ENCODE peak calls at places on chromosomes 1 and 21, in nine cellular contexts. Z is BE2C, I is Panc1, D is neural progenitor cell, H is brain microvascular endothelial cell, Q is sigmoid colon, B is lung, N is DND-41, M is keratinocyte. O is an unnamed sample. For H3K36me3, the result is how much of the 10 kb centered on the place peaks cover.

GRCh38 chr1:226549937-226550670 is 1.5 kb downstream of the STUM start:
- DNase-seq in Z (no peak), I (no peak), D (peak), H (no peak), Q (peak), B (no peak), N (no peak), M (peak), O (no peak)

GRCh38 chr1:222926566-222926965 is 111.7 kb downstream of the DISP1 start:
- DNase-seq in Z (no peak), I (no peak), D (no peak), H (no peak), Q (no peak), B (no peak), N (no peak), M (no peak), O (no peak)

GRCh38 chr21:39144191-39144590 is 39.1 kb downstream of the PSMG1 start:
- DNase-seq in Z (peak), I (no peak), D (no peak), H (no peak), Q (no peak), B (no peak), N (no peak), M (no peak), O (no peak)

GRCh38 chr1:214107322-214108096 is 119.7 kb downstream of the PROX1 start:
- DNase-seq in Z (no peak), I (no peak), D (no peak), H (no peak), Q (no peak), B (no peak), N (no peak), M (no peak), O (no peak)

GRCh38 chr1:2346691-2347408 is 44.5 kb downstream of the MORN1 start:
- DNase-seq in Z (peak), I (no peak), D (no peak), H (no peak), Q (no peak), B (no peak), N (no peak), M (no peak), O (no peak)

GRCh38 chr1:218869276-218869675 is 304.4 kb upstream of the LYPLAL1 start:
- DNase-seq in Z (no peak), I (no peak), D (no peak), H (no peak), Q (no peak), B (no peak), N (no peak), M (no peak), O (no peak)

GRCh38 chr1:157948547-157949152 is 44.8 kb upstream of the KIRREL1 start:
- DNase-seq in Z (no peak), I (no peak), D (peak), H (no peak), Q (no peak), B (no peak), N (peak), M (no peak), O (no peak)

GRCh38 chr1:11515403-11516300 is 36.7 kb downstream of the DISP3 start:
- DNase-seq in Z (no peak), I (no peak), D (no peak), H (no peak), Q (peak), B (no peak), N (no peak), M (no peak), O (no peak)

GRCh38 chr1:32470991-32471694 is 6.3 kb downstream of the ZBTB8B start:
- DNase-seq in Z (peak), I (no peak), D (peak), H (no peak), Q (no peak), B (no peak), N (no peak), M (no peak), O (no peak)

GRCh38 chr1:67190942-67191341 is 24.7 kb downstream of the IL23R start:
- DNase-seq in Z (no peak), I (no peak), D (no peak), H (no peak), Q (no peak), B (no peak), N (no peak), M (no peak), O (no peak)

GRCh38 chr1:107135466-107135865 is 5.4 kb upstream of the NTNG1 start:
- DNase-seq in Z (no peak), I (no peak), D (peak), H (peak), Q (no peak), B (no peak), N (peak), M (no peak), O (no peak)

GRCh38 chr1:183569801-183570200 is 20.5 kb downstream of the NCF2 start:
- DNase-seq in Z (no peak), I (no peak), D (no peak), H (no peak), Q (no peak), B (no peak), N (no peak), M (no peak), O (no peak)

GRCh38 chr1:223628233-223628632 is 37.3 kb downstream of the CAPN8 start:
- DNase-seq in Z (peak), I (no peak), D (peak), H (no peak), Q (no peak), B (peak), N (peak), M (no peak), O (no peak)

GRCh38 chr1:222631611-222632208 is 13.8 kb downstream of the MIA3 start:
- DNase-seq in Z (no peak), I (no peak), D (no peak), H (peak), Q (no peak), B (no peak), N (no peak), M (no peak), O (no peak)

GRCh38 chr21:26140185-26140584 is 30.4 kb downstream of the APP start:
- DNase-seq in Z (no peak), I (peak), D (no peak), H (peak), Q (peak), B (no peak), N (no peak), M (no peak), O (peak)

GRCh38 chr1:26171084-26172072 is at the start of gene ZNF593OS:
- DNase-seq in Z (no peak), I (no peak), D (peak), H (no peak), Q (no peak), B (no peak), N (no peak), M (no peak), O (no peak)

GRCh38 chr1:108643492-108644333 is 17.2 kb downstream of the HENMT1 start:
- DNase-seq in Z (peak), I (no peak), D (peak), H (peak), Q (no peak), B (peak), N (peak), M (peak), O (peak)

GRCh38 chr1:161726631-161727342 is 5.4 kb downstream of the FCRLB start:
- DNase-seq in Z (peak), I (no peak), D (peak), H (peak), Q (peak), B (peak), N (peak), M (no peak), O (no peak)

GRCh38 chr1:119220980-119221379 is 80.5 kb upstream of the WARS2 start:
- DNase-seq in Z (no peak), I (no peak), D (no peak), H (peak), Q (no peak), B (no peak), N (no peak), M (no peak), O (no peak)

GRCh38 chr1:110948038-110948810 is 15.5 kb downstream of the LRIF1 start:
- DNase-seq in Z (no peak), I (peak), D (no peak), H (peak), Q (no peak), B (no peak), N (no peak), M (no peak), O (no peak)

GRCh38 chr1:64293820-64294219 is 90.4 kb downstream of the UBE2U start:
- DNase-seq in Z (no peak), I (no peak), D (no peak), H (no peak), Q (no peak), B (no peak), N (no peak), M (no peak), O (no peak)

GRCh38 chr1:243898278-243898677 is 48.2 kb upstream of the AKT3 start:
- DNase-seq in Z (no peak), I (no peak), D (no peak), H (no peak), Q (no peak), B (no peak), N (no peak), M (no peak), O (no peak)

GRCh38 chr1:39625462-39626273 is 13.8 kb downstream of the HEYL start:
- DNase-seq in Z (peak), I (no peak), D (no peak), H (peak), Q (peak), B (peak), N (no peak), M (no peak), O (no peak)

GRCh38 chr1:155080250-155081228 is 1.9 kb downstream of the EFNA3 start:
- DNase-seq in Z (peak), I (no peak), D (peak), H (no peak), Q (peak), B (no peak), N (peak), M (no peak), O (no peak)

GRCh38 chr1:186438567-186438966 is 22.3 kb downstream of the PDC start:
- DNase-seq in Z (no peak), I (no peak), D (no peak), H (no peak), Q (no peak), B (no peak), N (no peak), M (no peak), O (no peak)

GRCh38 chr1:37434292-37434907 is 40.0 kb upstream of the ZC3H12A start:
- DNase-seq in Z (peak), I (peak), D (peak), H (peak), Q (peak), B (peak), N (peak), M (no peak), O (no peak)

GRCh38 chr21:46122241-46122671 is 24.3 kb downstream of the COL6A2 start:
- DNase-seq in Z (no peak), I (no peak), D (no peak), H (peak), Q (peak), B (no peak), N (no peak), M (no peak), O (no peak)

GRCh38 chr1:203342192-203342940 is 8.6 kb downstream of the FMOD start:
- DNase-seq in Z (peak), I (no peak), D (peak), H (peak), Q (peak), B (peak), N (peak), M (no peak), O (no peak)

GRCh38 chr1:203453616-203454015 is 22.0 kb upstream of the PRELP start:
- DNase-seq in Z (no peak), I (no peak), D (no peak), H (no peak), Q (no peak), B (no peak), N (no peak), M (no peak), O (no peak)

GRCh38 chr1:53470584-53470983 is 11.4 kb downstream of the DMRTB1 start:
- DNase-seq in Z (no peak), I (no peak), D (peak), H (no peak), Q (no peak), B (no peak), N (no peak), M (no peak), O (no peak)
- H3K4me3 ChIP-seq in Z (no peak), I (no peak), D (no peak), H (peak), Q (no peak), B (no peak), N (no peak), M (no peak), O (no peak)

GRCh38 chr1:235226933-235227332 is 65.9 kb upstream of the RBM34 start:
- DNase-seq in Z (no peak), I (no peak), D (no peak), H (no peak), Q (no peak), B (no peak), N (no peak), M (no peak), O (no peak)

GRCh38 chr1:235227414-235227813 is 66.4 kb upstream of the RBM34 start:
- DNase-seq in Z (no peak), I (no peak), D (no peak), H (no peak), Q (no peak), B (no peak), N (no peak), M (no peak), O (no peak)

GRCh38 chr1:235225299-235225698 is 64.2 kb upstream of the RBM34 start:
- DNase-seq in Z (no peak), I (no peak), D (no peak), H (no peak), Q (no peak), B (no peak), N (no peak), M (no peak), O (no peak)

GRCh38 chr1:235221653-235222052 is 60.6 kb upstream of the RBM34 start:
- DNase-seq in Z (no peak), I (no peak), D (no peak), H (no peak), Q (no peak), B (no peak), N (no peak), M (no peak), O (no peak)
- H3K36me3 ChIP-seq in Z (under half), I (under half), D (under half), H (under half), Q (under half), B (under half), N (half or more), M (under half), O (under half)

GRCh38 chr1:41494351-41495170 is 10.1 kb upstream of the EDN2 start:
- DNase-seq in Z (no peak), I (no peak), D (no peak), H (no peak), Q (no peak), B (no peak), N (no peak), M (no peak), O (no peak)

GRCh38 chr1:41497631-41498030 is 13.1 kb upstream of the EDN2 start:
- DNase-seq in Z (no peak), I (no peak), D (no peak), H (no peak), Q (no peak), B (no peak), N (no peak), M (no peak), O (no peak)

GRCh38 chr1:41495171-41495948 is 10.9 kb upstream of the EDN2 start:
- DNase-seq in Z (no peak), I (no peak), D (peak), H (no peak), Q (no peak), B (no peak), N (no peak), M (no peak), O (no peak)

GRCh38 chr1:41497056-41497440 is 12.6 kb upstream of the EDN2 start:
- DNase-seq in Z (no peak), I (no peak), D (no peak), H (no peak), Q (no peak), B (no peak), N (no peak), M (no peak), O (no peak)

DNA sequence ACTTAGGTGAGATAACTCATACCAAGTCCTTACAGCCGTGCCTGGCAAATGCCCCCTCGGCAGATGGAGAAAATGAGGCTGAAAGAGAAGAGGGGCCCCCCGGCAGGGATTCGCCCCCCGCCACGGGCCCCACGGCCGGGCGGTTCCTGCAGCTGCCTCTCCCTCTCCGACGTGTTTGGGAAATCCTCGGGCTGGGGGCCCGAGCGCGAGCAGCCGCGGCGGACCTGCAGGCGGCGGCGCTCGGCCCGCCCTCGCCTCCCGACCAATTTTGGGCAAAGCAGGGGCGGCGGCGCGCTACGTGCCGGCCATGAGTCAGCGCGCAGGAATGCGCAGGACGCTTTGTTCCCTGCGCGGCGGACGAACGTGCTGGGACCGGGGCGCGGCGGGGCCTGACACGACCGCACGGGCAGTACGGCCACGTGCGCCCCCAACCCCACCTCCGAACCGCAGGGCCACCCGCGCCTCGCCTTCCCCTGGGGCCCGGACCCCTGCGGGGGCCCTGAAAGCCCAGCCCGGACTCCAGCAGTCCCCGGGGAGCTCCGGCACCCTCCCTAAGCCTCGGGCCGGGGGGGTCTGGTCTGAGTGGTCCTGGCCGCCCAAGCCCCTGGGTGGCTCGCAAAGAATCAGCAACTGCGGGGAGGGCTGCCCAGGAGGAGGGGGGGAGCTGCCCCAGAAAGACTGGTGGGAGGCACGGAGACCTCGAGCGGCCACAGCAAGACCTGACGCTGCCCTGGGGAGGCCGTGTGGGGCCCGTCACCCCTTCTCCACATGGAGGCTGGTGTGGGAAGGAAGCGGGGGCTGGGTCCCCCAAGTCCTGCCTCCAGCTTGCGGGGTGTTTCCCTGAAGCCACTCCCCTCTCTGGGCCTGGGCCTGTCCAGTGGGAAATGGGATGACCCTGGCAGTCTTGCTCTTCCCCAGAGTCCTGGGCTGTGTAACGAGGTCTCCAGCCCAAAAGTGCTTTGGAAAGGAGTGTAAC is 11.9 kb upstream of the EDN2 start:
- DNase-seq in Z (peak), I (no peak), D (peak), H (no peak), Q (peak), B (peak), N (no peak), M (no peak), O (no peak)
- TF ChIP-seq CTCF in Z (no peak), I (no peak), D (no peak), H (no peak), Q (peak), B (no peak), N (no peak), M (no peak), O (no peak)

GRCh38 chr1:209160230-209160629 is 423.3 kb upstream of the CAMK1G start:
- DNase-seq in Z (no peak), I (no peak), D (no peak), H (no peak), Q (no peak), B (no peak), N (no peak), M (no peak), O (no peak)

GRCh38 chr1:209157514-209158285 is 425.8 kb upstream of the CAMK1G start:
- DNase-seq in Z (no peak), I (no peak), D (no peak), H (no peak), Q (no peak), B (no peak), N (no peak), M (no peak), O (no peak)

GRCh38 chr1:209168204-209168603 is 415.3 kb upstream of the CAMK1G start:
- DNase-seq in Z (peak), I (no peak), D (no peak), H (no peak), Q (no peak), B (no peak), N (no peak), M (peak), O (no peak)

GRCh38 chr1:209158851-209159250 is 424.7 kb upstream of the CAMK1G start:
- DNase-seq in Z (no peak), I (no peak), D (no peak), H (no peak), Q (no peak), B (no peak), N (no peak), M (no peak), O (no peak)

DNA sequence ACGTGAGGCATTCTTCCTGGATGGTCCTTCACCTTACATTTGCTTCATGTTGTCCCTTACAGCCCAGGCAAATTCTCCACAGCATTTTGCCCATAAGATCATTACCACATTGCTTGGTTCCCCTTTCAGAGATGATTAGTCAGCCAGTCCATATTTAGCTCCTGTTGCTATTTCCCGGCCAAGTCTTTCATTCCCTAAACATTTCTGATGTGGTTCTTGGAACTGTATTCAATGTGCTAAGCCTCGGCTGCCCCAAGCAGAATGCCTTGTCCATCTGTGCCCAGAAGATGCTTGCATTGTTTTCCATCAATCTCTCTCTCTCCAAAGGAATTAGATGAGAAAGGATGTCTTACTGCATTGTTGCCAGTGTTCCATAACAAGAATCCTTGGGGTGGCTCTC is 420.9 kb upstream of the CAMK1G start:
- DNase-seq in Z (no peak), I (no peak), D (no peak), H (no peak), Q (no peak), B (no peak), N (no peak), M (no peak), O (no peak)
- H3K4me3 ChIP-seq in Z (no peak), I (no peak), D (no peak), H (no peak), Q (no peak), B (no peak), N (no peak), M (no peak), O (no peak)

GRCh38 chr1:200976634-200977033 is 46.9 kb downstream of the KIF21B start:
- DNase-seq in Z (no peak), I (no peak), D (no peak), H (no peak), Q (no peak), B (no peak), N (no peak), M (no peak), O (no peak)

GRCh38 chr1:200979574-200980451 is 43.7 kb downstream of the KIF21B start:
- DNase-seq in Z (peak), I (no peak), D (peak), H (peak), Q (no peak), B (no peak), N (peak), M (no peak), O (no peak)

GRCh38 chr1:200975458-200975857 is 48.1 kb downstream of the KIF21B start:
- DNase-seq in Z (no peak), I (no peak), D (no peak), H (no peak), Q (no peak), B (no peak), N (no peak), M (no peak), O (no peak)

GRCh38 chr1:200974711-200975110 is 48.8 kb downstream of the KIF21B start:
- DNase-seq in Z (no peak), I (no peak), D (no peak), H (no peak), Q (no peak), B (no peak), N (no peak), M (no peak), O (no peak)

GRCh38 chr1:200977071-200977754 is 46.3 kb downstream of the KIF21B start:
- DNase-seq in Z (no peak), I (no peak), D (no peak), H (no peak), Q (no peak), B (no peak), N (no peak), M (no peak), O (no peak)
- H3K36me3 ChIP-seq in Z (under half), I (under half), D (under half), H (under half), Q (under half), B (under half), N (half or more), M (under half), O (under half)

GRCh38 chr21:31343680-31344480 is at the start of gene TIAM1:
- DNase-seq in Z (no peak), I (no peak), D (peak), H (peak), Q (peak), B (peak), N (no peak), M (peak), O (no peak)

GRCh38 chr21:31346256-31346821 is 2.3 kb upstream of the TIAM1 start:
- DNase-seq in Z (no peak), I (no peak), D (no peak), H (no peak), Q (no peak), B (no peak), N (no peak), M (no peak), O (no peak)

GRCh38 chr21:31348188-31348587 is 4.1 kb upstream of the TIAM1 start:
- DNase-seq in Z (no peak), I (no peak), D (no peak), H (no peak), Q (no peak), B (no peak), N (no peak), M (no peak), O (no peak)

GRCh38 chr21:31349208-31349607 is 5.1 kb upstream of the TIAM1 start:
- DNase-seq in Z (no peak), I (no peak), D (no peak), H (no peak), Q (no peak), B (no peak), N (no peak), M (no peak), O (no peak)

GRCh38 chr21:31347435-31348032 is 3.5 kb upstream of the TIAM1 start:
- DNase-seq in Z (peak), I (no peak), D (peak), H (peak), Q (no peak), B (no peak), N (no peak), M (no peak), O (no peak)
- TF ChIP-seq CTCF in Z (peak), I (peak), D (peak), H (peak), Q (no peak), B (peak), N (peak), M (peak), O (peak)